ENCODE peak calls at places on chromosomes 6 and 20, in four cellular contexts. Y is ascending aorta, N is K562, P is BE2C. C is an unnamed sample. For H3K4me1, the result is how much of the 10 kb centered on the place peaks cover.

GRCh38 chr6:104325341-104326172 is 534.2 kb downstream of the HACE1 start:
- DNase-seq in Y (no peak), P (peak), N (peak), C (peak)

GRCh38 chr6:95410168-95410567 is 167.2 kb upstream of the MANEA start:
- DNase-seq in Y (no peak), P (no peak), N (no peak), C (no peak)

GRCh38 chr6:129671442-129672344 is 38.3 kb downstream of the ARHGAP18 start:
- DNase-seq in P (no peak), N (peak), Y (no peak), C (peak)

GRCh38 chr6:81362246-81362645 is 390.2 kb downstream of the TENT5A start:
- DNase-seq in N (no peak), Y (no peak), P (no peak), C (no peak)

GRCh38 chr6:106431405-106431804 is 70.9 kb downstream of the CRYBG1 start:
- DNase-seq in Y (no peak), P (no peak), N (no peak), C (no peak)

GRCh38 chr20:23889775-23890187 is 10.2 kb upstream of the CST5 start:
- DNase-seq in Y (no peak), P (peak), N (peak), C (peak)

GRCh38 chr6:66429220-66429619 is 722.2 kb upstream of the EYS start:
- DNase-seq in N (no peak), Y (no peak), P (peak), C (peak)

GRCh38 chr20:45174434-45175364 is at the start of gene PI3:
- DNase-seq in Y (no peak), N (no peak), P (no peak), C (no peak)

GRCh38 chr6:45822269-45822812 is 193.3 kb downstream of the CLIC5 start:
- DNase-seq in N (no peak), P (no peak), Y (no peak), C (no peak)

GRCh38 chr6:160104821-160105517 is 16.6 kb upstream of the SLC22A1 start:
- DNase-seq in Y (no peak), P (no peak), N (no peak), C (no peak)

GRCh38 chr20:62177307-62177706 is 5.5 kb upstream of the MTG2 start:
- DNase-seq in Y (no peak), N (no peak), P (peak), C (no peak)

GRCh38 chr6:38636027-38636426 is 3.7 kb downstream of the BTBD9 start:
- DNase-seq in P (no peak), Y (no peak), N (no peak), C (no peak)

GRCh38 chr6:156980948-156981347 is 203.8 kb downstream of the ARID1B start:
- DNase-seq in P (no peak), Y (no peak), N (no peak), C (no peak)

GRCh38 chr20:11772226-11772730 is 145.4 kb upstream of the BTBD3 start:
- DNase-seq in P (no peak), N (no peak), Y (no peak), C (no peak)

GRCh38 chr6:157244175-157244574 is 79.1 kb downstream of the TMEM242 start:
- DNase-seq in Y (no peak), N (no peak), P (no peak), C (no peak)

GRCh38 chr6:168901076-168901475 is 352.6 kb downstream of the THBS2 start:
- DNase-seq in P (no peak), Y (no peak), N (no peak), C (no peak)

GRCh38 chr6:35691027-35691824 is 2.5 kb upstream of the FKBP5 start:
- DNase-seq in P (no peak), N (no peak), Y (peak), C (no peak)

GRCh38 chr6:53432318-53433161 is 83.8 kb upstream of the ELOVL5 start:
- DNase-seq in P (no peak), Y (no peak), N (no peak), C (no peak)

GRCh38 chr6:89993411-89993810 is 99.1 kb downstream of the GJA10 start:
- DNase-seq in P (no peak), Y (no peak), N (no peak), C (no peak)

GRCh38 chr6:31723245-31723979 is at the start of gene MPIG6B:
- DNase-seq in N (no peak), Y (no peak), P (peak), C (no peak)

GRCh38 chr6:151004415-151005024 is 139.0 kb downstream of the MTHFD1L start:
- DNase-seq in P (no peak), N (no peak), Y (no peak), C (peak)

GRCh38 chr6:30322527-30323501 is 3.9 kb upstream of the TRIM39 start:
- DNase-seq in P (no peak), N (peak), Y (no peak), C (peak)

GRCh38 chr20:63911171-63911570 is 16.2 kb downstream of the DNAJC5 start:
- DNase-seq in N (no peak), P (no peak), Y (no peak), C (no peak)

GRCh38 chr6:122803056-122803695 is 14.1 kb downstream of the SMPDL3A start:
- DNase-seq in N (no peak), Y (no peak), P (no peak), C (no peak)

GRCh38 chr20:17843246-17844132 is 125.1 kb downstream of the SNX5 start:
- DNase-seq in Y (peak), N (no peak), P (no peak), C (no peak)

GRCh38 chr6:151721671-151722070 is 85.8 kb upstream of the ESR1 start:
- DNase-seq in Y (no peak), P (no peak), N (no peak), C (no peak)

GRCh38 chr6:10389739-10390494 is 25.0 kb downstream of the TFAP2A start:
- DNase-seq in N (no peak), Y (no peak), P (no peak), C (no peak)

GRCh38 chr20:17545127-17545526 is 13.9 kb upstream of the BFSP1 start:
- DNase-seq in N (no peak), Y (no peak), P (no peak), C (no peak)

GRCh38 chr6:149357726-149358538 is 40.4 kb downstream of the TAB2 start:
- DNase-seq in P (no peak), N (no peak), Y (no peak), C (no peak)

GRCh38 chr20:23047738-23048214 is 1.7 kb downstream of the THBD start:
- DNase-seq in Y (no peak), P (no peak), N (no peak), C (no peak)

GRCh38 chr6:163334264-163334663 is 80.3 kb upstream of the QKI start:
- DNase-seq in Y (no peak), N (no peak), P (no peak), C (no peak)

GRCh38 chr20:37278966-37279590 is 10.4 kb upstream of the MANBAL start:
- DNase-seq in P (no peak), N (no peak), Y (no peak), C (no peak)

GRCh38 chr6:42396720-42397119 is 55.0 kb downstream of the TRERF1 start:
- DNase-seq in P (no peak), Y (no peak), N (peak), C (no peak)
- TF ChIP-seq CTCF in P (no peak), Y (no peak), N (peak), C (peak)

GRCh38 chr6:107645740-107646139 is 155.8 kb downstream of the SOBP start:
- DNase-seq in N (no peak), Y (no peak), P (no peak), C (no peak)
- H3K4me1 ChIP-seq in N (under half), Y (under half), P (under half), C (under half)

GRCh38 chr20:363319-364078 is 16.6 kb downstream of the NRSN2 start:
- DNase-seq in Y (no peak), N (peak), P (no peak), C (no peak)

GRCh38 chr20:358891-359555 is 12.1 kb downstream of the NRSN2 start:
- DNase-seq in Y (no peak), N (no peak), P (no peak), C (no peak)

GRCh38 chr20:361562-361961 is 14.7 kb downstream of the NRSN2 start:
- DNase-seq in Y (no peak), N (no peak), P (no peak), C (no peak)

GRCh38 chr20:364905-365794 is 15.4 kb upstream of the TRIB3 start:
- DNase-seq in Y (no peak), P (no peak), N (peak), C (no peak)

GRCh38 chr20:362271-363254 is 15.7 kb downstream of the NRSN2 start:
- DNase-seq in P (peak), N (peak), Y (peak), C (peak)
- TF ChIP-seq CTCF in P (peak), N (peak), Y (peak), C (peak)

DNA sequence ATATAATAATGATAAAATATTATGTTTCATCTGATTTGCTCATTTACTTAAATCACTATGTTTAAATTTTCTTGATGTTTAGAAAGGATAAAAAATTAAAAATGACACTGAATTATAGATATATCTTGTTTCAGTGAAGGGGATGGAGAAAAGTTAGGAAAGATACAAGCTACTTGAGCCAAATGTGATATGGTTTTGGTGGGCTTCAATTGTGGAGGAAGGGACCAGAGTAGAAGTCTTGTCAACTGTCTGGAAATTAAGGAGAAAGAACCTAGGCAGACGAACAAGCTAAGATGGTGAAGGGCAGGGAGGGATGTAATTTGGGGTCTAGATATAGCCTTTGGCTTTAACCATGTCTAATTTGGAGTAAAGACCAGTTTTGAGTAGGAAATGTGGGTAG is 186.4 kb upstream of the MMS22L start:
- DNase-seq in Y (no peak), P (no peak), N (no peak), C (no peak)
- H3K4me1 ChIP-seq in Y (under half), P (under half), N (under half), C (under half)

GRCh38 chr20:35146922-35147574 is at the start of gene EDEM2:
- DNase-seq in N (peak), Y (peak), P (peak), C (peak)
- TF ChIP-seq CTCF in N (peak), Y (no peak), P (peak), C (no peak)

GRCh38 chr6:108619431-108620197 is 58.9 kb downstream of the FOXO3 start:
- DNase-seq in P (no peak), Y (no peak), N (no peak), C (no peak)
- H3K4me1 ChIP-seq in P (under half), Y (under half), N (under half), C (under half)

GRCh38 chr6:3032986-3033385 is 33.3 kb downstream of the NQO2 start:
- DNase-seq in P (no peak), Y (no peak), N (no peak), C (no peak)

GRCh38 chr6:3035397-3035796 is 32.9 kb upstream of the RIPK1 start:
- DNase-seq in Y (no peak), P (no peak), N (no peak), C (no peak)

GRCh38 chr6:3026811-3027626 is 27.3 kb downstream of the NQO2 start:
- DNase-seq in N (peak), P (no peak), Y (no peak), C (peak)

GRCh38 chr6:3033652-3034051 is 34.0 kb downstream of the NQO2 start:
- DNase-seq in N (no peak), Y (no peak), P (no peak), C (no peak)

GRCh38 chr6:3031857-3032256 is 32.2 kb downstream of the NQO2 start:
- DNase-seq in Y (no peak), P (no peak), N (no peak), C (no peak)
- TF ChIP-seq CTCF in Y (no peak), P (no peak), N (peak), C (no peak)

DNA sequence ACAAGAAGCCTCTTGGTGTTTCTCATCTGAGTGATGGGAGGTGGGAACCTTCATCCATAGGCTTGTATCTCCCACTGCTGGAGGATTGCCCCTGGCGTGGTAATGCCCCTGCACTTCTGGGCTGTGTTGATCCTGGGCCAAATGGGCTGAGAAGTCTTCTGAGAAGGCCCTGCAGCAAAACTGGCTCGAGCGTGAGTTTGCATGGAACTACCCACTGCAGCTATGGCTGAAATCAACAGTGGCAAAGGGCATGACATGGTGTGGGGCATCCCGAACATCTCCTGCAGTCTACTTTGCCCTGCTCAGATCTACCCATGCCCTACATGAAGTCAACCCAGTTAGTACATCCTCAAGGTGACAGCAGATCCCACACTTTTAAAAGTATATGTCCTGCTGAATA is 130.6 kb downstream of the NRN1 start:
- DNase-seq in Y (no peak), P (no peak), N (no peak), C (no peak)
- H3K4me1 ChIP-seq in Y (under half), P (under half), N (under half), C (under half)

GRCh38 chr20:16158976-16159286 is 414.3 kb downstream of the KIF16B start:
- DNase-seq in P (no peak), Y (no peak), N (no peak), C (no peak)
- TF ChIP-seq CTCF in P (no peak), Y (no peak), N (no peak), C (no peak)

DNA sequence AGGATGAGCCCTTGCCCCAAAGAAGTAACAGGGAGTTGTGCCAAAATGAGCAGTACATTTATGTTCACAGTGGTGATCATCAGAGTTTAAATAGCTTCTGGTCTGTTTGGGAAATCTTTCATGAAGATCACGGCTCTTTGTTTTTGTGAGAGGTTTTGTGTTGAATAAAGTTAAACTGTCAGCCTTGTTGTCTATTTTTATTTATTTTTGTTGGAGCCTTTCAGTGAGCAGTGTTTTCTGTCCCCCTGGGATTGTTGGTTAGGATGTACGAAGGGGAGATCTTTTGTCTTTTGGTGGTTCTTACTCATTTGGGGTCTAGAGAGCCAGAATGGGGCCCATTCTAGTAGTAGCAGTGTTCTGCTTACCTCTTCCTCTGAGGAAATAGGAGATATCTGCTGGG is 157.2 kb downstream of the JARID2 start:
- DNase-seq in Y (no peak), P (no peak), N (no peak), C (no peak)
- H3K4me1 ChIP-seq in Y (under half), P (half or more), N (under half), C (half or more)